ENCODE peak calls at places on chromosomes 3 and 15, in seven cellular contexts. O is SK-N-SH; D is CD8-positive, alpha-beta T cell; C is cardiac muscle cell; A is thyroid gland; X is psoas muscle; K is astrocyte of the cerebellum. W is an unnamed sample.

GRCh38 chr3:22587446-22587845 is 615.7 kb upstream of the UBE2E2 start:
- DNase-seq in O (no peak), D (no peak), C (no peak), A (no peak), X (no peak), K (no peak), W (no peak)

GRCh38 chr3:62567097-62568021 is 194.0 kb upstream of the FEZF2 start:
- DNase-seq in O (no peak), D (no peak), C (peak), A (peak), X (peak), K (peak), W (peak)

GRCh38 chr3:172341482-172342059 is 106.7 kb downstream of the GHSR start:
- DNase-seq in O (peak), D (no peak), C (peak), A (no peak), X (no peak), K (no peak), W (peak)

GRCh38 chr3:184685055-184685454 is 26.8 kb downstream of the MAGEF1 start:
- DNase-seq in O (peak), D (no peak), C (no peak), A (no peak), X (no peak), K (no peak), W (no peak)

GRCh38 chr15:40409366-40409765 is 3.8 kb downstream of the IVD start:
- DNase-seq in O (no peak), D (no peak), C (no peak), A (no peak), X (no peak), K (no peak), W (no peak)

GRCh38 chr3:36409862-36410261 is 29.6 kb downstream of the STAC start:
- DNase-seq in O (no peak), D (no peak), C (no peak), A (no peak), X (no peak), K (no peak), W (no peak)

GRCh38 chr3:111568355-111568754 is 26.4 kb downstream of the CD96 start:
- DNase-seq in O (no peak), D (no peak), C (no peak), A (no peak), X (no peak), K (no peak), W (no peak)

GRCh38 chr15:66071621-66072295 is 181.8 kb downstream of the MEGF11 start:
- DNase-seq in O (no peak), D (no peak), C (peak), A (peak), X (no peak), K (peak), W (no peak)

GRCh38 chr3:189664311-189664710 is 33.1 kb downstream of the TP63 start:
- DNase-seq in O (no peak), D (no peak), C (no peak), A (no peak), X (peak), K (peak), W (peak)

GRCh38 chr3:183800221-183800863 is 25.0 kb downstream of the MAP6D1 start:
- DNase-seq in O (no peak), D (no peak), C (no peak), A (no peak), X (no peak), K (no peak), W (no peak)

GRCh38 chr15:32705450-32705849 is 12.4 kb upstream of the GREM1 start:
- DNase-seq in O (no peak), D (no peak), C (no peak), A (no peak), X (no peak), K (no peak), W (no peak)

GRCh38 chr3:183548262-183548769 is 7.2 kb downstream of the KLHL6 start:
- DNase-seq in O (peak), D (no peak), C (no peak), A (no peak), X (no peak), K (peak), W (peak)

GRCh38 chr3:148075829-148076716 is 621.6 kb upstream of the AGTR1 start:
- DNase-seq in O (peak), D (no peak), C (peak), A (peak), X (no peak), K (peak), W (peak)

GRCh38 chr15:48914717-48915116 is 36.8 kb downstream of the EID1 start:
- DNase-seq in O (no peak), D (no peak), C (no peak), A (no peak), X (no peak), K (no peak), W (no peak)

GRCh38 chr3:141050913-141051632 is at the start of gene SPSB4:
- DNase-seq in O (peak), D (no peak), C (peak), A (peak), X (peak), K (no peak), W (peak)

GRCh38 chr15:78243491-78243941 is 9.2 kb upstream of the ACSBG1 start:
- DNase-seq in O (peak), D (no peak), C (peak), A (peak), X (peak), K (peak), W (peak)

GRCh38 chr3:48236531-48236930 is 4.4 kb upstream of the ZNF589 start:
- DNase-seq in O (no peak), D (no peak), C (no peak), A (no peak), X (no peak), K (no peak), W (no peak)

GRCh38 chr3:105832618-105833017 is 36.2 kb downstream of the CBLB start:
- DNase-seq in O (no peak), D (no peak), C (no peak), A (no peak), X (no peak), K (no peak), W (no peak)

GRCh38 chr3:170405101-170405500 is 13.6 kb upstream of the CLDN11 start:
- DNase-seq in O (no peak), D (no peak), C (no peak), A (no peak), X (no peak), K (no peak), W (no peak)

GRCh38 chr3:183324083-183324482 is 71.0 kb downstream of the B3GNT5 start:
- DNase-seq in O (no peak), D (no peak), C (no peak), A (no peak), X (no peak), K (no peak), W (peak)

GRCh38 chr3:178443634-178444033 is 92.6 kb upstream of the KCNMB2 start:
- DNase-seq in O (no peak), D (no peak), C (no peak), A (no peak), X (no peak), K (peak), W (peak)

GRCh38 chr3:159938712-159939111 is 49.9 kb upstream of the IL12A start:
- DNase-seq in O (no peak), D (no peak), C (no peak), A (no peak), X (no peak), K (no peak), W (peak)

GRCh38 chr3:59422312-59422711 is 372.5 kb upstream of the CFAP20DC start:
- DNase-seq in O (no peak), D (no peak), C (no peak), A (no peak), X (no peak), K (no peak), W (peak)

GRCh38 chr3:23575697-23576096 is 230.1 kb upstream of the UBE2E1 start:
- DNase-seq in O (no peak), D (no peak), C (no peak), A (no peak), X (no peak), K (no peak), W (peak)

GRCh38 chr3:141406265-141406664 is 38.0 kb downstream of the ZBTB38 start:
- DNase-seq in O (no peak), D (no peak), C (no peak), A (no peak), X (no peak), K (no peak), W (no peak)

GRCh38 chr3:172751188-172751571 is 654 bp downstream of the ECT2 start:
- DNase-seq in O (peak), D (no peak), C (no peak), A (no peak), X (no peak), K (no peak), W (peak)

GRCh38 chr3:147298511-147298982 is 107.8 kb downstream of the ZIC4 start:
- DNase-seq in O (no peak), D (no peak), C (no peak), A (no peak), X (no peak), K (peak), W (peak)

GRCh38 chr3:40262331-40262730 is 47.2 kb upstream of the EIF1B start:
- DNase-seq in O (no peak), D (no peak), C (no peak), A (no peak), X (no peak), K (no peak), W (no peak)

GRCh38 chr15:87369269-87369668 is 887.3 kb downstream of the NTRK3 start:
- DNase-seq in O (no peak), D (no peak), C (no peak), A (no peak), X (no peak), K (peak), W (peak)

GRCh38 chr15:33860749-33861148 is 107.5 kb upstream of the CHRM5 start:
- DNase-seq in O (no peak), D (no peak), C (no peak), A (no peak), X (no peak), K (no peak), W (peak)

GRCh38 chr3:57288403-57288802 is 4.1 kb downstream of the ASB14 start:
- DNase-seq in O (no peak), D (no peak), C (no peak), A (no peak), X (no peak), K (no peak), W (no peak)

GRCh38 chr15:93018574-93018973 is 70.4 kb downstream of the RGMA start:
- DNase-seq in O (no peak), D (no peak), C (no peak), A (no peak), X (no peak), K (no peak), W (peak)
- TF ChIP-seq CTCF in O (peak), D (no peak), C (peak), A (no peak), X (peak), K (peak), W (peak)

GRCh38 chr3:149134560-149134959 is 5.1 kb downstream of the HPS3 start:
- DNase-seq in O (no peak), D (no peak), C (no peak), A (no peak), X (no peak), K (peak), W (peak)

GRCh38 chr3:149129326-149130123 is at the start of gene HPS3:
- DNase-seq in O (peak), D (peak), C (peak), A (peak), X (peak), K (peak), W (peak)

GRCh38 chr3:149128856-149129255 is 582 bp upstream of the HPS3 start:
- DNase-seq in O (no peak), D (no peak), C (no peak), A (no peak), X (no peak), K (no peak), W (peak)

GRCh38 chr3:149131594-149131993 is 2.2 kb downstream of the HPS3 start:
- DNase-seq in O (no peak), D (no peak), C (peak), A (peak), X (no peak), K (no peak), W (no peak)
- H3K4me3 ChIP-seq in O (no peak), D (no peak), C (no peak), A (no peak), X (no peak), K (no peak), W (no peak)

DNA sequence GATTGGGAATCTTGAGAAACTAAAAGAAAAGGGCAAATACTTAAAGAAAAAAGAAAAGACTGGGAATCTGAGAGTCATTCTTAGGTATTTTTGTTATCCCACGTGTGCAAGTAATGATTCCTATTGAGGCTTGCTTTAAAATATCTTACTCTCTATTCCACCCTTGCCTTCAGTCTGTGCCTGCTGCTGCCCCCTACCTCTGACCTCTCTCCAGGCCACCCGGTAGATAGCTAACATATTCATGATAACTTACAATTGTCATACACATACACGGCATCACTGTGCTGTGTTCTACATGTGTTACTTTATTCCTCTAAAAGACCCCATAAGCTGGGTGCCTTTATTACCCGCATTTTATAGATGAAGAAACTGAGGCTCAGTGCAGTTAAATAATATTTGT is 27.8 kb upstream of the ATP13A3 start:
- DNase-seq in O (no peak), D (no peak), C (no peak), A (no peak), X (no peak), K (no peak), W (no peak)
- TF ChIP-seq CTCF in O (no peak), D (no peak), C (no peak), A (no peak), X (no peak), K (no peak), W (no peak)

DNA sequence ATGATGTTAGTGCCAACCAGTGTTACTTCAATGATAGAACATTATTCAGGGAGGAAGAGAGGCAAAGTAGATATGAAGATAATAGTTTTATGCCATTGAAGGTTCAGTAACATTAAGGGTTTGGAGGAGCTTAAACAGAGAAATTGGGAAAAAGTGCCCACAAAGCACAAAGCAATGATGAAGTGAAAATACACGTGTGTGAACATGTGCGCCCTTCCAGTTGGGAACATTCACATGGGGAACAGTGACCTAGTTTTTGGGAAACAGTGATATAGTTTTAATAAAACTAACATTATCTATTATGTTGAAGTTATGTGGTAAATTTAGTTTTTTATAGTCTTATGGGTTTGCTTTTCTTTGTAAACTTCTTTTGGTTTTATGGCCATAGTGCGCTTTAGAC is 450.2 kb upstream of the THRB start:
- DNase-seq in O (no peak), D (no peak), C (no peak), A (no peak), X (no peak), K (no peak), W (no peak)
- H3K4me3 ChIP-seq in O (no peak), D (no peak), C (no peak), A (no peak), X (no peak), K (no peak), W (no peak)

DNA sequence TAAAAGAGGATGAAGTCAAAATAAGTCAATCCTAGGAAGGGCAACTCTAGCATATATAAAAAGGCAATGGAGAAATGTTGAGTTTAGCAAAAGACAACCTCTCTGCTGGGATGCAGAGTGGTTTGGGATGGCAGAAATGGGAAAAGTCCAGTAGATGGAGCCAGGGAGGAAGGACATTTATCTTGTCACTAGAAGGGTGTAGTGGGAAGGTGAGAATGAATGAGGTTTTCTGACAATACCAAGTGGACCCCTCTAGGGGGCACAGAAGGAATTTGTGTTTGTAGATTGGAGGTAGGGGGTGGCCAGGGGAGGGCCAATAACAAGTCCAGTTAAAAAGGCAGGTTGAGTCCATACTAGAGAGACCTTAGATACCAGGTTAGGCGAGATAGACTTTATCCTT is 80.0 kb downstream of the THSD4 start:
- DNase-seq in O (no peak), D (no peak), C (no peak), A (no peak), X (no peak), K (no peak), W (no peak)
- TF ChIP-seq CTCF in O (peak), D (no peak), C (peak), A (no peak), X (no peak), K (no peak), W (peak)

GRCh38 chr3:134795776-134796312 is 784 bp downstream of the EPHB1 start:
- DNase-seq in O (peak), D (no peak), C (peak), A (peak), X (no peak), K (no peak), W (peak)
- H3K4me3 ChIP-seq in O (peak), D (no peak), C (peak), A (peak), X (peak), K (peak), W (peak)

DNA sequence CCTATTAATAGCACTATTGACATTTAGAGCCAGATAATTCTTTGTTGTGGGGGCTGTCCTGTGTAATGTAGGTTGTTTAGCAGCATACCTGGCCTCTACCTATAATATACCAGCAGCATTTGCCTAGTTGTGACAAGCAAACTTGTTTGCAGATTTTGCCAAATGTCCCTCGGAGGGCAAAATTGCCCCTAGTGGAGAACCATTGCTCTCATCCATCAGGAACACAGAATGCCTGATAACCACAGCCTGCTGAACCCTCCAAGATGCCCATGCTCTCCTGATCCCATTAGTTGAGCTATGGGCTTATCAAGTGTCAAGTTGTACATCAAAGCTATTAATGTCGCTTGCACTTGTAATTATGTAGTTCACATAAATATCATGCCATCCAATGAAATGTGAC is 15.0 kb upstream of the KBTBD8 start:
- DNase-seq in O (no peak), D (no peak), C (no peak), A (no peak), X (no peak), K (no peak), W (no peak)
- TF ChIP-seq CTCF in O (no peak), D (no peak), C (no peak), A (no peak), X (no peak), K (no peak), W (peak)

GRCh38 chr3:55370272-55370671 is 116.8 kb downstream of the WNT5A start:
- DNase-seq in O (no peak), D (no peak), C (no peak), A (no peak), X (no peak), K (no peak), W (no peak)
- H3K4me3 ChIP-seq in O (no peak), D (no peak), C (no peak), A (no peak), X (no peak), K (no peak), W (no peak)

GRCh38 chr3:146209371-146209770 is 41.5 kb downstream of the PLSCR4 start:
- DNase-seq in O (no peak), D (no peak), C (no peak), A (no peak), X (no peak), K (no peak), W (no peak)
- TF ChIP-seq CTCF in O (no peak), D (no peak), C (no peak), A (no peak), X (no peak), K (no peak), W (no peak)

DNA sequence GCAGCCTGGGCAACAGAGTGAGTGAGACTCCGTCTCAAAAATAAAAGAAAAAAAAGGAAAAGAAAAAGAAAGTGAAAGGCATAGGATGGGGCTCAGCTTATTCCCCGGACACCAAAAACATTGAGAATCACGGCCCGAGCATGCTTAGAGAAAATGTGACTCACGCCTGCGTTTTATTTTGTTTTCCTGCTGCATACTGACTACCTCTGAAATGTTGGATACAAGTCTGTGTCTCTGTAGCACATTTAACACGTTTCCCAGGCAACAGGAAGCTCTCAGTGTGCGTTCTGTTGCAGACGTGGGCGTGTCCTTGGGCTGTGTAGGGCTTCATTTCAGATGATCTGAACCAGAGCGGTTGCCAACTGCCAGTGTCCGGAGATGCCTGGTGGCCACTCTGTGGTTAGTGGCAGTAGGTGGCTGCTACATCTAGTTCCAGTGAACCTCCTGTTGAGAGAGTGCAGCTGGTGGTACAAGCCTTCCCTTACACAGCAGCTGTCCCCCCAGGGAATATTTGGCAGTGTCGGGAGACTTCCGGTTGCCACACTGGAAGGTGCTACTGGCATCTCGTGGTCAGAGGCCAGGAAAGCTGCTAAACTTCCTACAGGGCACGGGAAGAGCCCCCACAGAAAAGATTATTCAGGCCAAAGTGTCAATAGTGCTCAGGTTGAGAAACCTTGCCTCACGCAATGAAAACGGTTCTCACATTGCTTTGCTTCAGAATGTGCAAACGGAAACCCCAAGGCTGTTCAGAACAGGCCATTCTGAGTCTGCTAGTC is 3.0 kb downstream of the SLC51A start:
- DNase-seq in O (peak), D (peak), C (no peak), A (no peak), X (peak), K (peak), W (peak)
- H3K4me3 ChIP-seq in O (no peak), D (peak), C (no peak), A (no peak), X (peak), K (no peak), W (peak)